ENCODE peak calls at places on chromosomes 4 and X, in seven cellular contexts. I is tibial nerve; A is tibial artery; P is colonic mucosa; N is A673; T is cardiac muscle cell; V is CD8-positive, alpha-beta T cell. G is an unnamed sample.

GRCh38 chr4:140150886-140151699 is 2.9 kb downstream of the MAML3 start:
- DNase-seq in V (peak; percentile 66), T (peak; percentile 89), N (peak; percentile 91), I (peak; percentile 89), P (peak; percentile 94), A (peak; percentile 96), G (peak; percentile 78)

GRCh38 chr4:71186257-71186565 is 152.6 kb upstream of the SLC4A4 start:
- DNase-seq in N (no peak), V (no peak), P (no peak), I (no peak), A (no peak), T (no peak), G (no peak)

GRCh38 chr4:168021666-168022065 is 70.7 kb upstream of the ANXA10 start:
- DNase-seq in A (no peak), V (no peak), P (no peak), N (no peak), I (no peak), T (no peak), G (no peak)

GRCh38 chr4:183142566-183143545 is 43.8 kb downstream of the WWC2 start:
- DNase-seq in A (peak; percentile 67), I (peak; percentile 46), N (peak; percentile 90), P (no peak), T (peak; percentile 35), V (no peak), G (no peak)

GRCh38 chr4:38177035-38177791 is 217.0 kb downstream of the PTTG2 start:
- DNase-seq in P (no peak), A (no peak), N (no peak), V (peak; percentile 40), T (no peak), I (no peak), G (peak; percentile 35)

GRCh38 chrX:13742397-13743176 is 8.0 kb downstream of the OFD1 start:
- DNase-seq in A (no peak), I (no peak), N (no peak), T (no peak), P (no peak), V (no peak), G (no peak)

GRCh38 chrX:38375888-38376287 is 23.5 kb downstream of the OTC start:
- DNase-seq in I (no peak), V (no peak), N (peak; percentile 35), P (no peak), T (peak; percentile 8), A (no peak), G (no peak)

GRCh38 chr4:157045507-157046127 is 30.3 kb upstream of the GLRB start:
- DNase-seq in I (peak; percentile 16), V (no peak), N (peak; percentile 86), T (peak; percentile 63), A (no peak), P (no peak), G (no peak)

GRCh38 chr4:48315728-48316630 is 25.4 kb upstream of the SLAIN2 start:
- DNase-seq in V (no peak), P (peak; percentile 46), T (peak; percentile 44), I (peak; percentile 24), N (peak; percentile 84), A (no peak), G (no peak)

GRCh38 chr4:8427761-8428287 is 12.7 kb downstream of the ACOX3 start:
- DNase-seq in I (peak; percentile 23), T (peak; percentile 59), A (peak; percentile 74), V (no peak), P (peak; percentile 34), N (peak; percentile 12), G (no peak)

GRCh38 chr4:25857403-25857802 is 5.4 kb downstream of the SEL1L3 start:
- DNase-seq in V (no peak), N (peak; percentile 16), I (no peak), T (no peak), P (no peak), A (no peak), G (no peak)
- TF ChIP-seq CTCF in V (no peak), N (peak; percentile 11), I (no peak), T (no peak), P (no peak), A (no peak), G (no peak)

GRCh38 chr4:3229328-3229727 is 19.6 kb upstream of the MSANTD1 start:
- DNase-seq in N (no peak), P (no peak), V (no peak), I (no peak), T (no peak), A (no peak), G (no peak)
- H3K27ac ChIP-seq in N (no peak overlapping the region), P (no peak overlapping the region), V (no peak overlapping the region), I (no peak overlapping the region), T (no peak overlapping the region), A (no peak overlapping the region), G (no peak overlapping the region)

GRCh38 chr4:577499-578450 is 1.7 kb upstream of the TMEM271 start:
- DNase-seq in I (no peak), N (peak; percentile 80), V (no peak), P (no peak), A (no peak), T (no peak), G (no peak)

GRCh38 chr4:578451-579443 is 2.7 kb upstream of the TMEM271 start:
- DNase-seq in P (no peak), I (no peak), N (no peak), V (no peak), A (no peak), T (no peak), G (no peak)

GRCh38 chr4:581181-581580 is 5.1 kb upstream of the TMEM271 start:
- DNase-seq in P (no peak), V (no peak), A (no peak), N (no peak), I (no peak), T (no peak), G (no peak)

GRCh38 chr4:581753-582361 is 5.8 kb upstream of the TMEM271 start:
- DNase-seq in V (no peak), P (no peak), I (no peak), N (no peak), A (no peak), T (no peak), G (no peak)

GRCh38 chr4:579543-580175 is 3.6 kb upstream of the TMEM271 start:
- DNase-seq in P (no peak), A (no peak), T (no peak), I (no peak), N (no peak), V (no peak), G (no peak)
- H3K27me3 ChIP-seq in P (peaks cover 31% of the 10 kb centered on the region), A (peaks cover 52% of the 10 kb centered on the region), T (peaks cover 75% of the 10 kb centered on the region), I (peaks cover 41% of the 10 kb centered on the region), N (peaks cover 9% of the 10 kb centered on the region), V (peaks cover 13% of the 10 kb centered on the region), G (peaks cover 27% of the 10 kb centered on the region)

GRCh38 chrX:11757729-11758399 is at the start of gene MSL3:
- DNase-seq in N (peak; percentile 50), P (peak; percentile 34), T (peak; percentile 83), V (peak; percentile 45), I (peak; percentile 7), A (peak; percentile 79), G (peak; percentile 64)

GRCh38 chrX:11759461-11760311 is 1.6 kb downstream of the MSL3 start:
- DNase-seq in T (peak; percentile 89), N (peak; percentile 94), V (peak; percentile 57), I (peak; percentile 75), P (peak; percentile 85), A (peak; percentile 89), G (peak; percentile 70)

GRCh38 chrX:11759172-11759460 is 1.1 kb downstream of the MSL3 start:
- DNase-seq in P (no peak), N (no peak), T (no peak), V (no peak), I (no peak), A (no peak), G (no peak)

GRCh38 chrX:11758400-11759171 is 549 bp downstream of the MSL3 start:
- DNase-seq in V (peak; percentile 83), A (peak; percentile 91), P (peak; percentile 85), T (peak; percentile 83), I (peak; percentile 69), N (peak; percentile 88), G (peak; percentile 82)

DNA sequence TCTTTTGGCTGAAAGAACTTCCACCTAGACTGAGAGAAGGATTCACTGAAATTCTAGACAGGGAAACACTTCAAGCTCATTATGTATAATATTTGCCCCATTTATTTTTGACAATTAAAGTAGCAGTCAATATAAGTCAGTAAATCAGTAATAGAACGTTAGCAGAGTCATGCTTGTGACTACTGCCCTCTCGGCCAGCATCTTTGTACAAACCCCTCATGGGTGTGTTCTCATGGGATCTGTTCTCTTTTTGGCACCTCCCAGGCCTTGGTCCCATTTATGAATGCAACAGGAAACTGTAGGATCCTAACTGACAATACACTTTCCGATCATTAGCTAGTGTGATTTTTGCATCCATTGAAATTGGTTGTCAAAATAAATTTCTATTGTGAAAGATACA is 2.9 kb downstream of the MSL3 start:
- DNase-seq in T (no peak), I (no peak), N (no peak), V (no peak), P (no peak), A (no peak), G (no peak)
- TF ChIP-seq CTCF in T (no peak), I (no peak), N (no peak), V (no peak), P (no peak), A (no peak), G (no peak)

GRCh38 chr4:86948276-86948675 is 13.5 kb downstream of the AFF1 start:
- DNase-seq in A (no peak), P (no peak), V (no peak), N (no peak), T (no peak), I (no peak), G (no peak)

GRCh38 chr4:86950835-86951525 is 16.2 kb downstream of the AFF1 start:
- DNase-seq in I (no peak), A (no peak), N (no peak), P (no peak), T (no peak), V (no peak), G (no peak)

GRCh38 chr4:86944964-86945781 is 10.4 kb downstream of the AFF1 start:
- DNase-seq in A (no peak), V (no peak), P (no peak), I (no peak), T (no peak), N (no peak), G (no peak)

GRCh38 chr4:86946868-86947493 is 12.2 kb downstream of the AFF1 start:
- DNase-seq in V (no peak), T (no peak), N (no peak), A (no peak), I (no peak), P (no peak), G (no peak)

DNA sequence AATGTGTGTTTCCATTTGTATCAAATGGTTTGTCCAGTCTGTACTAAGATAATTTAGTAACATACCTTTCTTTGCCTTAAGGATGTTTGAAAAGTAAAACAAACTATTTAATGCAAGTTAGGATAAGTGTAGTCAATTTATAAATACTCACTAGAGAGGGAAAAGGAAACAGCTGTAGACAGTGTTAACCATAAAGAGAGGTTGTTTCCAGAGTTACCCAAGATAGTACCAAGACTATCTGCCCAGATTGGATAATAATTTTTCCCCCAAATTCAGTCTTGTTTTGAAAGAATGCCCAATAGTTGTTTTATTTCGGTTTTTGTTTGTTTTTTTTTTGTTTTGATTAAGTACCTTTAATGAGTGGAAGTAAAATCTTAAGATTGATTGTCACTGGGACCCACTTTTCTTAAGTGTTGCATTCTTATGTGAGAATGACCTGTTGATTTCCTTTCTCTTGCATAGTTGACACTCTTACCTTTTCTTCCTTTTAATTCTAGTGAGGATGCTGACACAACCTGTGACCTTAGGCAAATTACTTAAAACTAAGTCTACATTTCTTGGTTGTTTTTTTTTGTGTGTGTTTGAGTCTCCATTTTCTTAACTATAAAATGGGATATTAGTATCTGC is 12.8 kb downstream of the AFF1 start:
- DNase-seq in I (no peak), P (no peak), N (no peak), V (no peak), T (no peak), A (no peak), G (no peak)
- H3K27ac ChIP-seq in I (no peak overlapping the region), P (no peak overlapping the region), N (no peak overlapping the region), V (no peak overlapping the region), T (peak overlapping the region; percentile 55), A (no peak overlapping the region), G (no peak overlapping the region)

GRCh38 chrX:134294548-134294947 is 57.6 kb downstream of the CCDC160 start:
- DNase-seq in V (no peak), A (no peak), T (peak; percentile 3), N (peak; percentile 7), P (no peak), I (no peak), G (no peak)
- H3K27me3 ChIP-seq in V (no peaks in the 10 kb centered on the region), A (no peaks in the 10 kb centered on the region), T (no peaks in the 10 kb centered on the region), N (no peaks in the 10 kb centered on the region), P (no peaks in the 10 kb centered on the region), I (no peaks in the 10 kb centered on the region), G (peaks cover 5% of the 10 kb centered on the region)

G was measured in CD4-positive, alpha-beta T cell.